ENCODE peak calls at places on chromosomes 6 and 20, in five cellular contexts. G, M, K, O and S are unnamed samples.

GRCh38 chr20:63689046-63690000 is 7.1 kb upstream of the TNFRSF6B start:
- DNase-seq in G (no peak), M (no peak), K (no peak), O (no peak), S (no peak)

GRCh38 chr6:109877028-109877726 is 100.9 kb upstream of the GPR6 start:
- DNase-seq in G (no peak), M (no peak), K (peak), O (no peak), S (no peak)

GRCh38 chr6:149211046-149211571 is 106.4 kb upstream of the TAB2 start:
- DNase-seq in G (peak), M (peak), K (no peak), O (peak), S (peak)

GRCh38 chr6:144266091-144266649 is 19.0 kb upstream of the UTRN start:
- DNase-seq in G (peak), M (no peak), K (peak), O (peak), S (no peak)

GRCh38 chr6:139386404-139386803 is 12.0 kb upstream of the CITED2 start:
- DNase-seq in G (no peak), M (no peak), K (no peak), O (no peak), S (no peak)

GRCh38 chr6:2429460-2429859 is 184.1 kb upstream of the GMDS start:
- DNase-seq in G (peak), M (no peak), K (no peak), O (no peak), S (no peak)

GRCh38 chr6:3601570-3601969 is 144.7 kb upstream of the SLC22A23 start:
- DNase-seq in G (no peak), M (no peak), K (no peak), O (no peak), S (no peak)

GRCh38 chr6:53326372-53327016 is 22.3 kb downstream of the ELOVL5 start:
- DNase-seq in G (peak), M (no peak), K (peak), O (peak), S (no peak)

GRCh38 chr6:2959909-2960719 is 11.3 kb downstream of the SERPINB6 start:
- DNase-seq in G (peak), M (no peak), K (peak), O (peak), S (no peak)

GRCh38 chr20:34689486-34689885 is 12.6 kb upstream of the PIGU start:
- DNase-seq in G (no peak), M (no peak), K (no peak), O (peak), S (no peak)

GRCh38 chr20:62906209-62906608 is 20.1 kb downstream of the DIDO1 start:
- DNase-seq in G (no peak), M (no peak), K (no peak), O (no peak), S (no peak)

GRCh38 chr6:10409160-10409765 is 5.6 kb downstream of the TFAP2A start:
- DNase-seq in G (no peak), M (no peak), K (no peak), O (peak), S (no peak)

GRCh38 chr6:105209950-105210706 is 30.3 kb upstream of the POPDC3 start:
- DNase-seq in G (peak), M (no peak), K (no peak), O (peak), S (no peak)
- H3K4me3 ChIP-seq in G (no peak), M (no peak), K (no peak), O (peak), S (no peak)

GRCh38 chr6:45415778-45416518 is 38.2 kb upstream of the SUPT3H start:
- DNase-seq in G (no peak), M (no peak), K (no peak), O (no peak), S (no peak)

GRCh38 chr6:45416700-45417099 is 39.0 kb upstream of the SUPT3H start:
- DNase-seq in G (peak), M (no peak), K (no peak), O (no peak), S (no peak)

GRCh38 chr6:45415315-45415714 is 37.6 kb upstream of the SUPT3H start:
- DNase-seq in G (no peak), M (peak), K (no peak), O (no peak), S (no peak)

GRCh38 chr6:45417461-45417860 is 39.7 kb upstream of the SUPT3H start:
- DNase-seq in G (no peak), M (no peak), K (no peak), O (no peak), S (no peak)

GRCh38 chr6:45411959-45412358 is 34.2 kb upstream of the SUPT3H start:
- DNase-seq in G (no peak), M (no peak), K (no peak), O (peak), S (no peak)
- TF ChIP-seq CTCF in G (no peak), M (no peak), K (no peak), O (no peak), S (no peak)

GRCh38 chr6:170148709-170149470 is 142.0 kb downstream of the DLL1 start:
- DNase-seq in G (no peak), M (no peak), K (no peak), O (no peak), S (no peak)
- H3K4me3 ChIP-seq in G (no peak), M (no peak), K (no peak), O (no peak), S (no peak)

DNA sequence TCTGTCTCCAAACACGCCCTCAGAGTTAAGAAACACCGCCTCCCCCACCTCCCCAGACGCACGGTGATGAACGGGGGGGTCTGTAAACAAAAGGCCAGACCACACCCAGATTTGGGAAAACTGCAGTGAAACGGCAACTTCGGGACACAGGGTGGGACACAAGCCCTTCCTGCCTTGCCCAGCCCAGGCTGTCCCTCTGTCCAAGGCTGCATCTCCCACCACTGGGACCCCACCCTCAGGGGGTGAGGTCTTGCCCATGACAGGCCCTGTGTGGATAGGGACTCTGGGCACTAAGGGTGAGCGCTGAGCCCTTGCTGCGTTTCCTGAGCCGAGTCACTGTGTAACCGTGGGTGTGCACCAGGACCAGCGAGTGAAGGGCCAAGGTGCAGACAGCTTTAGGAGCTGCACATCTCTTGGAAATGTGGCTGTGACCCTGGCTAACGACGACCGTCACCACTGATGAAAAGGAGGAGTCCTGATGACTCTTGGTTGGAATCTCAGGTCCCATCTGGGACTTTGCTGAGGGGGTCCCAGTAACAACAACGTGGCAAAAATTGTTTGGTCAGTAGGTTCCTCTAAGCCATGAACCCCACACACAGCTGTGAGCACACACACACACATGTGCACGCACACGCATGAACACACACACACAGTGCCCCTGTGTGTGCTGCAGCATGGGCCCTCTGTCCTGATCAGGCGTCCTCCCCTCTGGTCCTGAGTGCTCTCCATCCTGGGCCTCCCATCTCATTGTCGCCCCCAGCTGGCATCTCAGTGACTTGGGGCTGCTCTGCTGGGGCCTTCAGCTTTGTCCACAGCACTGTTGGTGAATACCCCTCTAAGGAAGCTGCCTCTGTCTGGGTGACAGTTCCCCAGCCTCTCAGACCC is 100.6 kb downstream of the RAMACL start:
- DNase-seq in G (no peak), M (no peak), K (no peak), O (no peak), S (no peak)
- TF ChIP-seq CTCF in G (no peak), M (no peak), K (no peak), O (no peak), S (no peak)

GRCh38 chr20:8527998-8528397 is 395.9 kb downstream of the PLCB1 start:
- DNase-seq in G (peak), M (peak), K (no peak), O (peak), S (no peak)
- H3K4me3 ChIP-seq in G (no peak), M (no peak), K (no peak), O (no peak), S (no peak)

DNA sequence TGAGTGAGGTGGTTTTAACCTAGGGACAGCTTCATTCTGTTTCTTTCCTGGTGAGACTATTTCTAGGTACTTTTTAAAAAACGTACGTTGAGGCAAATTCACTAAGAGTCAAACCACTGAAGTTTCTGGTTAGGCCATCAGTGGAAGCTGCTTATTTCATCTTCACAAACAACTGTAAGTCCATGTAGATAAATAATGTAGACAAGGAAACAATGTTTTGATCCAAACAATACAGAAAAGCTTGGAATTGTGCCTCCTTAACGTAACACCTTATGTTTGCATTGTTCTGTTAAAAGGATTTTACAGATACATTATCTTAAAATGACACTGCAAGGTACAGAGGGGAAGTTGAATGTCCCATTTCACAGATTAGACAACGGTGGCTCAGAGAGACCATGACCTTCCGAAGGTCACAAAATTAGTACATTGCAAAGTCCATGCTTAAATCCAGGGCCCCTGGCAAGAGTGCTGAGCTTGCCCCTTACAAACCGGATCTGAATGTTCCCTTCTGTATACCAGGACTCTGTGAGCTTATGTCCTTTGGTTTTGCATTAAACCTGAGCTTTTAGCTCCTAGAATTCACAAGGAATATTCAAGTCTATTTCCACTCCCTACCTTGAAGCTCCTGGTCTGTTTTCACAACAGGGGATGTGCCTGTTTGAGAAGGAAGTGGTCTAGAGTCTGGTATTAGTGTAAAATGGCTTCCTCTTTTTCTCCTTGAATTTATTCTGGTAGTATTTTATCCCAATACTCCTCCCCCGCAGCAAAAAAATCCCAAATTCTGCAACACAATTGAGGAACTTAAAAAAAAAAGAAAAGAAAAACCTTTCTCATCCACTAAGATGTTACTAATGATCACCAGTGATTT is 28.8 kb upstream of the ZNF217 start:
- DNase-seq in G (no peak), M (peak), K (peak), O (no peak), S (peak)
- TF ChIP-seq CTCF in G (no peak), M (no peak), K (no peak), O (no peak), S (no peak)

DNA sequence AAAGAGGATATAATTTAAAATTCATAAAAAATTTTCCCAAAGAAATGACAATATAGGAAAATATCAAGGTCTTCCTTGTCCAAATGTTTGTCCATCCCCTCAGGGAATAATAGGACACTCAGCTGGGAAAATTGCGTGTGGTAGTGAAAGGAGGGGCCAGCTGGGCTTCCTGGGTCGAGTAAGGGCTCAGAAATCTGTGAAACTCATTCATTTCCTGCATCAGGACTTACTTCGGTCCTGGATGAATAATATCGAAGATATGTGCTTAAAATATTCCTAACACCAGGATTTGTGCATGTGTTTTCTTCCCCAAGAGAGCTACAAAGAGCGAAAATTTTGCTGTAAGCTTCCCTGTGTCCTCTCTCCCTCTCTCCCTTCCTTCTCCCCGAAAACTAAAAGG is 118.2 kb upstream of the GJE1 start:
- DNase-seq in G (peak), M (no peak), K (no peak), O (peak), S (no peak)
- H3K4me3 ChIP-seq in G (peak), M (no peak), K (no peak), O (peak), S (no peak)

GRCh38 chr6:49462927-49463611 is at the start of the genes CENPQ and MMUT:
- DNase-seq in G (peak), M (peak), K (peak), O (peak), S (peak)
- TF ChIP-seq CTCF in G (no peak), M (no peak), K (no peak), O (no peak), S (no peak)

GRCh38 chr6:75268121-75268987 is 16.2 kb downstream of the TMEM30A start:
- DNase-seq in G (no peak), M (peak), K (no peak), O (peak), S (no peak)
- H3K4me3 ChIP-seq in G (no peak), M (no peak), K (no peak), O (no peak), S (no peak)